ENCODE peak calls at places on chromosomes 12 and 14, in six cellular contexts. Y is AG10803; O is CD8-positive, alpha-beta T cell; N is WERI-Rb-1; R is RWPE1; X is left ventricle myocardium inferior. S is an unnamed sample.
A peak's percentile ranks its signal among the peaks of the same experiment; 100 is the strongest.

GRCh38 chr14:94124582-94125377 is 4.6 kb downstream of the IFI27L2 start:
- DNase-seq in Y (no peak), O (no peak), N (no peak), R (no peak), X (no peak), S (no peak)

GRCh38 chr14:21047378-21047781 is 5.2 kb downstream of the RNASE7 start:
- DNase-seq in Y (peak; percentile 96), O (no peak), N (no peak), R (no peak), X (no peak), S (no peak)

GRCh38 chr12:127145929-127146789 is 1120.8 kb upstream of the TMEM132C start:
- DNase-seq in Y (peak; percentile 63), O (peak; percentile 66), N (no peak), R (peak; percentile 84), X (peak; percentile 79), S (peak; percentile 82)

GRCh38 chr14:59360923-59361794 is 104.0 kb downstream of the GPR135 start:
- DNase-seq in Y (peak; percentile 43), O (no peak), N (no peak), R (peak; percentile 70), X (peak; percentile 80), S (peak; percentile 78)

GRCh38 chr12:84554199-84554723 is 358.3 kb downstream of the SLC6A15 start:
- DNase-seq in Y (peak; percentile 19), O (no peak), N (no peak), R (no peak), X (no peak), S (no peak)

GRCh38 chr12:90058721-90059120 is 350.1 kb upstream of the ATP2B1 start:
- DNase-seq in Y (peak; percentile 86), O (no peak), N (no peak), R (peak; percentile 4), X (no peak), S (no peak)

GRCh38 chr12:120402217-120402616 is 33.3 kb upstream of the MSI1 start:
- DNase-seq in Y (no peak), O (no peak), N (peak; percentile 28), R (no peak), X (no peak), S (no peak)

GRCh38 chr14:106564058-106564643 is 1037.8 kb downstream of the TMEM121 start:
- DNase-seq in Y (no peak), O (peak; percentile 26), N (peak; percentile 54), R (peak; percentile 16), X (no peak), S (no peak)

GRCh38 chr12:12376636-12377448 is 20.0 kb downstream of the BORCS5 start:
- DNase-seq in Y (peak; percentile 81), O (no peak), N (no peak), R (peak; percentile 59), X (no peak), S (peak; percentile 42)

GRCh38 chr12:109761631-109761950 is 48.0 kb downstream of the FAM222A start:
- DNase-seq in Y (no peak), O (no peak), N (no peak), R (no peak), X (no peak), S (no peak)

GRCh38 chr14:99593971-99594841 is 9.8 kb downstream of the CCDC85C start:
- DNase-seq in Y (no peak), O (no peak), N (no peak), R (no peak), X (no peak), S (no peak)

GRCh38 chr14:72169521-72169920 is 237.3 kb downstream of the RGS6 start:
- DNase-seq in Y (no peak), O (no peak), N (no peak), R (no peak), X (no peak), S (no peak)

GRCh38 chr12:67452119-67452805 is 183.1 kb downstream of the CAND1 start:
- DNase-seq in Y (no peak), O (no peak), N (no peak), R (no peak), X (no peak), S (no peak)

GRCh38 chr14:51931308-51931707 is 58.0 kb upstream of the RTRAF start:
- DNase-seq in Y (no peak), O (no peak), N (no peak), R (no peak), X (no peak), S (no peak)

GRCh38 chr12:58030566-58031279 is 89.4 kb downstream of the ATP23 start:
- DNase-seq in Y (peak; percentile 6), O (no peak), N (no peak), R (peak; percentile 86), X (no peak), S (no peak)

GRCh38 chr12:109523504-109523903 is 46.1 kb downstream of the UBE3B start:
- DNase-seq in Y (no peak), O (no peak), N (peak; percentile 61), R (no peak), X (no peak), S (no peak)

GRCh38 chr14:106802413-106803364 is 1276.3 kb downstream of the TMEM121 start:
- DNase-seq in Y (no peak), O (no peak), N (peak; percentile 51), R (no peak), X (no peak), S (no peak)

GRCh38 chr12:53224268-53224896 is 7.6 kb downstream of the RARG start:
- DNase-seq in Y (no peak), O (no peak), N (peak; percentile 93), R (peak; percentile 79), X (no peak), S (no peak)
- TF ChIP-seq CTCF in Y (peak; percentile 35), O (no peak), N (peak; percentile 61), R (peak; percentile 44), X (peak; percentile 18), S (no peak)

GRCh38 chr12:86241600-86241999 is 14.6 kb downstream of the MGAT4C start:
- DNase-seq in Y (no peak), O (no peak), N (no peak), R (no peak), X (no peak), S (no peak)
- TF ChIP-seq CTCF in Y (no peak), O (no peak), N (no peak), R (no peak), X (no peak), S (no peak)

GRCh38 chr12:38915783-38916182 is 10.4 kb upstream of the CPNE8 start:
- DNase-seq in Y (no peak), O (no peak), N (no peak), R (no peak), X (no peak), S (no peak)

GRCh38 chr12:38919191-38919590 is 13.8 kb upstream of the CPNE8 start:
- DNase-seq in Y (no peak), O (no peak), N (no peak), R (peak; percentile 82), X (no peak), S (no peak)

GRCh38 chr12:38926501-38926900 is 21.1 kb upstream of the CPNE8 start:
- DNase-seq in Y (no peak), O (no peak), N (no peak), R (no peak), X (no peak), S (no peak)

GRCh38 chr12:38921025-38921677 is 15.8 kb upstream of the CPNE8 start:
- DNase-seq in Y (peak; percentile 49), O (no peak), N (peak; percentile 44), R (peak; percentile 54), X (peak; percentile 22), S (no peak)
- TF ChIP-seq CTCF in Y (peak; percentile 57), O (no peak), N (peak; percentile 57), R (peak; percentile 77), X (peak; percentile 72), S (peak; percentile 41)

GRCh38 chr14:43005807-43006206 is 1399.1 kb downstream of the LRFN5 start:
- DNase-seq in Y (no peak), O (no peak), N (no peak), R (no peak), X (no peak), S (no peak)
- TF ChIP-seq CTCF in Y (no peak), O (no peak), N (no peak), R (no peak), X (no peak), S (no peak)

GRCh38 chr12:125185740-125186470 is 120.7 kb downstream of the AACS start:
- DNase-seq in Y (peak; percentile 63), O (no peak), N (peak; percentile 85), R (peak; percentile 48), X (peak; percentile 82), S (peak; percentile 90)
- TF ChIP-seq CTCF in Y (no peak), O (no peak), N (peak; percentile 43), R (peak; percentile 77), X (peak; percentile 69), S (peak; percentile 25)

GRCh38 chr14:91484186-91484585 is 25.9 kb downstream of the PPP4R3A start:
- DNase-seq in Y (no peak), O (no peak), N (no peak), R (no peak), X (no peak), S (no peak)
- TF ChIP-seq CTCF in Y (no peak), O (peak; percentile 33), N (no peak), R (no peak), X (no peak), S (no peak)

GRCh38 chr14:61695695-61696527 is 598 bp downstream of the HIF1A start:
- DNase-seq in Y (peak; percentile 55), O (peak; percentile 28), N (peak; percentile 73), R (peak; percentile 40), X (peak; percentile 60), S (peak; percentile 88)

GRCh38 chr14:61698216-61698980 is 3.1 kb downstream of the HIF1A start:
- DNase-seq in Y (no peak), O (no peak), N (no peak), R (no peak), X (no peak), S (no peak)

GRCh38 chr14:61696753-61697318 is 1.5 kb downstream of the HIF1A start:
- DNase-seq in Y (no peak), O (no peak), N (no peak), R (no peak), X (no peak), S (no peak)

GRCh38 chr14:61694039-61694438 is 1.3 kb upstream of the HIF1A start:
- DNase-seq in Y (no peak), O (no peak), N (no peak), R (no peak), X (no peak), S (no peak)

GRCh38 chr14:61694830-61695694 is at the start of gene HIF1A:
- DNase-seq in Y (peak; percentile 100), O (peak; percentile 88), N (peak; percentile 97), R (peak; percentile 97), X (peak; percentile 96), S (peak; percentile 99)
- TF ChIP-seq CTCF in Y (peak; percentile 39), O (no peak), N (peak; percentile 4), R (peak; percentile 39), X (no peak), S (no peak)

DNA sequence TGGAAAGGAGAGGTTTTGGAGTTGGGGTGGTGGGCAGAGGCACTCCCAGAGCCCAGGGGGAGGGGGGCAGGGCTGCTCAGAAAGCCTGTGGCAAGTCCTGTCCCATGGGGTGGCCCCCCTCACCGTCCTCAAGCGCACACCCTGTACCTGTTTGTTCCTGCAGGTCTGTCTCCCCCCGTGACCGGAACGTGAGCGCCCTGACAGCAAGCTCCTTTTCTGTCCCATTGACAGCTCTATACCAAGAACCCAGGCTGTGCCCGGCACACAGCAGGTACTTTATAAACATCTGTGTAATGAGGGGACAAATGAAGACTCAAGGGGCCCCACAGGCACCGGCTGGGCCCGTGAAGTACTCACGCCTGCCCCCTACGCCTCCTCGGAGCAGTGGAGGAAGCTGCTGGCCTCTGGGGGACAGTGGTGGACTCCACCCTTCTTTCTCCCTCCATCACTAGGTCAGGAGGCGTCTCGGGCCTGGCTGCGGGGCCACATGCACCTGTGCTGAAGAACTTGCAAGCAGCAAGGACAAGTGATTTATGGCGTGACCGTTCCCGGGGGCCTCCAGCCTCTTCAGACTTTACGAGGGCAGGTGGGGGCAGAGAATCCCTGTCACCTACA is 65.8 kb downstream of the GALNT9 start:
- DNase-seq in Y (no peak), O (no peak), N (no peak), R (no peak), X (no peak), S (peak; percentile 64)
- TF ChIP-seq CTCF in Y (no peak), O (no peak), N (no peak), R (no peak), X (no peak), S (no peak)

S was measured in left lung.